ENCODE peak calls at places on chromosomes 12 and 14, in four cellular contexts. S is lower lobe of right lung, Q is A549, R is LHCN-M2. A is an unnamed sample.

GRCh38 chr12:82728710-82729109 is 42.0 kb downstream of the TMTC2 start:
- DNase-seq in R (no peak), S (no peak), Q (no peak), A (no peak)

GRCh38 chr14:102196436-102197230 is 56.9 kb downstream of the WDR20 start:
- DNase-seq in S (no peak), R (no peak), Q (no peak), A (no peak)

GRCh38 chr12:58509116-58509885 is 411.0 kb downstream of the LRIG3 start:
- DNase-seq in R (peak), S (no peak), Q (peak), A (no peak)

GRCh38 chr12:12790956-12791355 is 5.5 kb downstream of the APOLD1 start:
- DNase-seq in Q (no peak), R (no peak), S (no peak), A (no peak)

GRCh38 chr12:124233041-124233836 is 61.7 kb upstream of the RFLNA start:
- DNase-seq in S (no peak), R (peak), Q (no peak), A (no peak)

GRCh38 chr12:56256326-56256960 is 1.7 kb downstream of the ANKRD52 start:
- DNase-seq in R (peak), Q (no peak), S (no peak), A (no peak)

GRCh38 chr12:104742551-104742961 is 215.5 kb downstream of the SLC41A2 start:
- DNase-seq in Q (no peak), R (no peak), S (no peak), A (no peak)

GRCh38 chr14:59601056-59601455 is 24.4 kb upstream of the CCDC175 start:
- DNase-seq in Q (no peak), S (no peak), R (no peak), A (no peak)

GRCh38 chr14:70014696-70015095 is 135.5 kb downstream of the SMOC1 start:
- DNase-seq in R (peak), Q (no peak), S (no peak), A (no peak)

GRCh38 chr14:81144811-81145598 is 75.8 kb downstream of the GTF2A1 start:
- DNase-seq in Q (no peak), R (peak), S (no peak), A (no peak)

A was measured in NAMALWA.